ENCODE peak calls at places on chromosomes 7 and 10, in ten cellular contexts. H is prostate gland, J is breast epithelium, K is HCT116, S is transverse colon, R is GM12878, T is K562, Y is stomach, F is HepG2, C is endothelial cell of umbilical vein. Q is an unnamed sample.
A peak's percentile ranks its signal among the peaks of the same experiment; 100 is the strongest.

GRCh38 chr7:25795824-25796235 is 356.2 kb upstream of the NFE2L3 start:
- DNase-seq in H (no peak), R (no peak), T (no peak), K (no peak), S (no peak), J (no peak), C (no peak), Y (no peak), F (no peak), Q (no peak)

GRCh38 chr7:2266911-2267310 is 24.9 kb downstream of the NUDT1 start:
- DNase-seq in T (no peak), C (peak; percentile 51), S (no peak), F (no peak), R (no peak), H (no peak), Y (no peak), K (no peak), J (peak; percentile 42), Q (no peak)

GRCh38 chr10:559767-560047 is 129.8 kb downstream of the DIP2C start:
- DNase-seq in R (no peak), T (no peak), C (no peak), J (no peak), K (no peak), S (no peak), H (no peak), Y (no peak), F (no peak), Q (no peak)

GRCh38 chr7:532379-533143 is 12.9 kb upstream of the PDGFA start:
- DNase-seq in K (no peak), J (no peak), S (no peak), T (no peak), C (no peak), R (no peak), Y (no peak), F (no peak), H (no peak), Q (no peak)

GRCh38 chr10:26946103-26946907 is 85.5 kb upstream of the ABI1 start:
- DNase-seq in K (no peak), C (no peak), Y (no peak), R (no peak), H (peak; percentile 33), T (no peak), F (no peak), J (no peak), S (no peak), Q (no peak)

GRCh38 chr10:23270531-23270930 is 74.1 kb downstream of the C10orf67 start:
- DNase-seq in J (no peak), R (no peak), K (no peak), F (no peak), Y (no peak), T (no peak), S (no peak), H (no peak), C (no peak), Q (no peak)

GRCh38 chr10:93954299-93954698 is 39.4 kb upstream of the PLCE1 start:
- DNase-seq in R (no peak), H (no peak), F (no peak), Y (no peak), J (no peak), T (no peak), C (no peak), S (no peak), K (no peak), Q (no peak)

GRCh38 chr7:37109016-37109415 is 339.6 kb downstream of the ELMO1 start:
- DNase-seq in Y (no peak), C (peak; percentile 14), K (no peak), S (no peak), T (no peak), H (no peak), F (peak; percentile 28), R (no peak), J (no peak), Q (no peak)

GRCh38 chr7:98338441-98338840 is 57.0 kb downstream of the BRI3 start:
- DNase-seq in K (no peak), J (no peak), H (no peak), C (no peak), F (no peak), Y (no peak), S (no peak), R (no peak), T (no peak), Q (no peak)

GRCh38 chr7:102228935-102229334 is 57.7 kb upstream of the SH2B2 start:
- DNase-seq in H (no peak), K (no peak), T (no peak), C (no peak), J (no peak), S (no peak), Y (no peak), F (no peak), R (no peak), Q (no peak)

GRCh38 chr10:24694086-24694485 is 29.6 kb downstream of the ARHGAP21 start:
- DNase-seq in Y (no peak), T (no peak), R (no peak), H (no peak), F (no peak), S (no peak), C (no peak), K (no peak), J (no peak), Q (no peak)

GRCh38 chr10:8137726-8138125 is 83.2 kb downstream of the GATA3 start:
- DNase-seq in Y (no peak), T (no peak), F (no peak), S (no peak), J (no peak), R (no peak), K (no peak), H (peak; percentile 48), C (no peak), Q (no peak)

GRCh38 chr10:42974693-42975002 is 102.2 kb upstream of the RET start:
- DNase-seq in H (no peak), F (no peak), C (no peak), S (no peak), R (no peak), T (no peak), J (no peak), Y (no peak), K (no peak), Q (peak; percentile 15)

GRCh38 chr7:30470783-30471182 is 7.8 kb downstream of the NOD1 start:
- DNase-seq in T (peak; percentile 55), H (no peak), K (no peak), C (peak; percentile 92), Y (no peak), S (peak; percentile 53), J (no peak), F (no peak), R (no peak), Q (peak; percentile 87)

GRCh38 chr10:1370298-1370697 is 314.1 kb downstream of the WDR37 start:
- DNase-seq in C (no peak), F (no peak), Y (no peak), J (no peak), S (no peak), T (no peak), H (no peak), R (no peak), K (no peak), Q (no peak)

GRCh38 chr10:99364125-99364524 is 35.0 kb downstream of the CNNM1 start:
- DNase-seq in R (no peak), H (no peak), F (no peak), C (no peak), T (no peak), Y (no peak), S (no peak), K (no peak), J (no peak), Q (no peak)

DNA sequence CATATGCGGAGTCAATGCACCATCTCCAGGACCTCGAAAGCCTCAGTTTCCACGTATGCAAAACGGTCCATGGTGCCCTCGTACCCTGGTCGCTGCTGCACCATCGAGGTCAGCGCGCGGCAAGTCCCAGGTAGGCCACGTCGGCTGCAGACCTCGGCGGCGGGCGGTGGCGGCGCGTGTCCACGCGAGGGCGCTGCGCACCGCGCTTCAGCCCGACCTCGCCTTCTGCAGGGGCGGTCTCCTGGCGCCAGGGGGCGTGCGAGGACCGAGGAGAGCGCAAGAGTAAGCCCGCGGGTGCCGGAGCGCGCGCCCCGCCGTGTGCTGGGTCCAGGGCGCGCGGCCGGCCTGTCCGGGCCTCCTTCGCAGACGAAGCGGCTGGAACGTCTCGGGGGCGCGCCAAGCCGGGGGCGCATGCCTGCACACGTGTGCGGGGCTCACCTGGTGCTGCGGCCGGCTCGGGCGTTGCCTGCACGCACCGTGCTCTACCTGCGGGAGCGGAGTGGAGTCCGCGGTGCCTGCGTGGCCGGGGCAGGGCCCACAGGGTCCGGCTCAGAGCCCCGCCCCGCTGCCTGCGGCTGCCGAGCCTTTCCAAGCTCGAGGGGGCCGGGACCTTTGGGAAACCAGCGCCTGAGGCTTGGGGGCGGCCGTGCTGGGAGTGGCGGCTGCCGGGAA is 54.0 kb downstream of the GLRX3 start:
- DNase-seq in R (peak; percentile 13), H (peak; percentile 84), J (peak; percentile 70), K (peak; percentile 18), F (peak; percentile 68), T (no peak), Y (peak; percentile 94), S (peak; percentile 91), C (peak; percentile 89), Q (peak; percentile 91)
- TF ChIP-seq POLR2A in R (peak; percentile 60), H (no peak), J (no peak), K (no peak), F (no peak), T (no peak), Y (no peak), S (no peak), C (peak; percentile 19), Q (no peak)

GRCh38 chr7:146878901-146879300 is 762.3 kb downstream of the CNTNAP2 start:
- DNase-seq in J (no peak), R (no peak), Y (no peak), K (no peak), F (no peak), C (no peak), H (no peak), S (no peak), T (no peak), Q (no peak)

GRCh38 chr7:146875222-146875785 is 758.7 kb downstream of the CNTNAP2 start:
- DNase-seq in J (no peak), Y (no peak), R (no peak), F (no peak), C (no peak), T (no peak), S (no peak), H (no peak), K (no peak), Q (no peak)

GRCh38 chr7:146874722-146875121 is 758.1 kb downstream of the CNTNAP2 start:
- DNase-seq in F (no peak), T (no peak), J (no peak), R (no peak), C (no peak), K (no peak), H (no peak), Y (no peak), S (no peak), Q (no peak)
- H3K4me3 ChIP-seq in F (no peak overlapping the region), T (no peak overlapping the region), J (no peak overlapping the region), R (no peak overlapping the region), C (no peak overlapping the region), K (no peak overlapping the region), H (no peak overlapping the region), Y (no peak overlapping the region), S (no peak overlapping the region), Q (no peak overlapping the region)

GRCh38 chr7:73483171-73483570 is 38.9 kb downstream of the BAZ1B start:
- DNase-seq in C (no peak), S (no peak), J (no peak), K (no peak), H (no peak), F (no peak), T (no peak), R (no peak), Y (no peak), Q (no peak)
- TF ChIP-seq POLR2AphosphoS5 in C (no peak), S (no peak), J (no peak), K (no peak), H (no peak), F (no peak), T (no peak), R (no peak), Y (no peak), Q (no peak)

GRCh38 chr10:127354255-127354654 is 157.9 kb upstream of the INSYN2A start:
- DNase-seq in J (no peak), Y (no peak), F (no peak), T (no peak), S (no peak), K (no peak), R (no peak), C (no peak), H (no peak), Q (no peak)
- TF ChIP-seq POLR2A in J (no peak), Y (no peak), F (no peak), T (no peak), S (no peak), K (no peak), R (no peak), C (no peak), H (no peak), Q (no peak)